ENCODE peak calls at places on chromosomes 12 and 14, in eight cellular contexts. S, W, U, V, F, E, A and T are unnamed samples.

GRCh38 chr14:55604900-55605418 is 25.0 kb downstream of the KTN1 start:
- ATAC-seq in S (no peak), W (no peak), U (no peak), V (no peak), F (no peak), E (no peak), A (no peak), T (no peak)

GRCh38 chr12:113190761-113191160 is 5.2 kb downstream of the RITA1 start:
- ATAC-seq in S (no peak), W (no peak), U (peak; percentile 37), V (peak; percentile 71), F (no peak), E (peak; percentile 10), A (no peak), T (no peak)

GRCh38 chr14:75510547-75510946 is 11.7 kb upstream of the BATF start:
- ATAC-seq in S (no peak), W (no peak), U (no peak), V (no peak), F (no peak), E (no peak), A (peak; percentile 70), T (no peak)

GRCh38 chr12:111066744-111067437 is 146.5 kb upstream of the MYL2 start:
- ATAC-seq in S (no peak), W (no peak), U (peak; percentile 39), V (peak; percentile 58), F (no peak), E (no peak), A (no peak), T (no peak)

GRCh38 chr12:2161478-2161877 is 108.7 kb downstream of the CACNA1C start:
- ATAC-seq in S (no peak), W (no peak), U (no peak), V (no peak), F (no peak), E (no peak), A (no peak), T (peak; percentile 62)

GRCh38 chr12:120075034-120075616 is 41.4 kb downstream of the RAB35 start:
- ATAC-seq in S (peak; percentile 43), W (no peak), U (no peak), V (no peak), F (peak; percentile 44), E (no peak), A (no peak), T (no peak)

GRCh38 chr12:103313894-103314293 is 181.9 kb downstream of the C12orf42 start:
- ATAC-seq in S (no peak), W (no peak), U (no peak), V (no peak), F (no peak), E (no peak), A (no peak), T (no peak)

GRCh38 chr12:91316161-91316759 is 133.6 kb upstream of the DCN start:
- ATAC-seq in S (no peak), W (no peak), U (no peak), V (no peak), F (no peak), E (no peak), A (no peak), T (no peak)

GRCh38 chr12:65546528-65546927 is 268.0 kb downstream of the MSRB3 start:
- ATAC-seq in S (no peak), W (no peak), U (no peak), V (no peak), F (no peak), E (no peak), A (no peak), T (no peak)

GRCh38 chr12:70449074-70449757 is 83.1 kb downstream of the KCNMB4 start:
- ATAC-seq in S (no peak), W (no peak), U (peak; percentile 57), V (no peak), F (no peak), E (peak; percentile 96), A (no peak), T (peak; percentile 96)

GRCh38 chr14:103910984-103911383 is 17.3 kb upstream of the TDRD9 start:
- ATAC-seq in S (no peak), W (no peak), U (no peak), V (no peak), F (no peak), E (no peak), A (no peak), T (no peak)

GRCh38 chr12:15050664-15051063 is 77.8 kb downstream of the PDE6H start:
- ATAC-seq in S (no peak), W (peak; percentile 99), U (no peak), V (no peak), F (no peak), E (no peak), A (no peak), T (no peak)